ENCODE peak calls at places on chromosomes 16 and 17, in eight cellular contexts. K is NCI-H345; N is cardiac muscle cell; L is activated CD8-positive, alpha-beta memory T cell treated with anti-CD3 and anti-CD28 coated beads for 1 hour; F is SK-N-SH; D is NCI-H1436; J is NCI-H1092; B is neural crest cell. P is an unnamed sample.

GRCh38 chr16:79426663-79427062 is 173.9 kb downstream of the MAF start:
- DNase-seq in K (no peak), N (no peak), L (no peak), F (no peak), D (no peak), J (no peak), B (no peak), P (no peak)

GRCh38 chr17:2050871-2051387 is 4.0 kb upstream of the HIC1 start:
- DNase-seq in K (peak; percentile 41), N (peak; percentile 57), L (no peak), F (no peak), D (peak; percentile 30), J (no peak), B (no peak), P (no peak)

GRCh38 chr17:5019475-5019956 is 15.7 kb downstream of the SLC52A1 start:
- DNase-seq in K (no peak), N (no peak), L (no peak), F (peak; percentile 54), D (no peak), J (no peak), B (no peak), P (no peak)

GRCh38 chr17:51120357-51120738 is 320 bp downstream of the SPAG9 start:
- DNase-seq in K (peak; percentile 49), N (peak; percentile 68), L (no peak), F (peak; percentile 83), D (no peak), J (no peak), B (peak; percentile 55), P (no peak)

GRCh38 chr16:11030990-11031510 is 86.7 kb downstream of the CLEC16A start:
- DNase-seq in K (no peak), N (no peak), L (no peak), F (no peak), D (no peak), J (no peak), B (no peak), P (no peak)

GRCh38 chr16:1779741-1780676 is 2.4 kb downstream of the SPSB3 start:
- DNase-seq in K (no peak), N (no peak), L (no peak), F (no peak), D (no peak), J (no peak), B (no peak), P (no peak)

GRCh38 chr16:50282010-50282538 is 15.7 kb downstream of the ADCY7 start:
- DNase-seq in K (no peak), N (no peak), L (no peak), F (no peak), D (no peak), J (no peak), B (no peak), P (peak; percentile 87)

GRCh38 chr17:82342361-82343079 is 9.0 kb upstream of the SECTM1 start:
- DNase-seq in K (no peak), N (no peak), L (no peak), F (no peak), D (no peak), J (no peak), B (no peak), P (no peak)

GRCh38 chr17:38719284-38719942 is 10.7 kb upstream of the CISD3 start:
- DNase-seq in K (no peak), N (no peak), L (no peak), F (no peak), D (no peak), J (no peak), B (no peak), P (no peak)

GRCh38 chr17:78991906-78992532 is 12.3 kb upstream of the LGALS3BP start:
- DNase-seq in K (no peak), N (no peak), L (no peak), F (peak; percentile 26), D (no peak), J (no peak), B (no peak), P (peak; percentile 43)

GRCh38 chr16:69796285-69797118 is 34.4 kb downstream of the WWP2 start:
- DNase-seq in K (peak; percentile 5), N (peak; percentile 78), L (no peak), F (peak; percentile 66), D (peak; percentile 45), J (peak; percentile 57), B (peak; percentile 40), P (no peak)

P was measured in tibial artery.